ENCODE peak calls at places on chromosomes 5 and 9, in four cellular contexts. One of them, this sample, is unnamed.

GRCh38 chr9:90189306-90189705 is 453.3 kb downstream of the DIRAS2 start:
- DNase-seq in H1: no peak
- DNase-seq in K562: no peak
- DNase-seq in GM12878: peak; percentile 24
- DNase-seq in this sample: no peak

GRCh38 chr9:125985142-125985997 is 238.2 kb downstream of the PBX3 start:
- DNase-seq in H1: peak; percentile 8
- DNase-seq in K562: no peak
- DNase-seq in GM12878: no peak
- DNase-seq in this sample: no peak

GRCh38 chr5:24487371-24487770 is 157.4 kb downstream of the CDH10 start:
- DNase-seq in H1: no peak
- DNase-seq in K562: no peak
- DNase-seq in GM12878: no peak
- DNase-seq in this sample: no peak

GRCh38 chr9:128370367-128370751 is 815 bp upstream of the URM1 start:
- DNase-seq in H1: no peak
- DNase-seq in K562: no peak
- DNase-seq in GM12878: no peak
- DNase-seq in this sample: no peak

GRCh38 chr5:172920447-172920849 is 38.8 kb upstream of the RPL26L1 start:
- DNase-seq in H1: no peak
- DNase-seq in K562: peak; percentile 32
- DNase-seq in GM12878: no peak
- DNase-seq in this sample: no peak

GRCh38 chr5:174723315-174723978 is 935 bp upstream of the MSX2 start:
- DNase-seq in H1: no peak
- DNase-seq in K562: no peak
- DNase-seq in GM12878: no peak
- DNase-seq in this sample: no peak

GRCh38 chr5:14171621-14172020 is 28.5 kb downstream of the TRIO start:
- DNase-seq in H1: no peak
- DNase-seq in K562: no peak
- DNase-seq in GM12878: no peak
- DNase-seq in this sample: peak; percentile 43

GRCh38 chr5:89055011-89055704 is 172.2 kb upstream of the MEF2C start:
- DNase-seq in H1: no peak
- DNase-seq in K562: peak; percentile 76
- DNase-seq in GM12878: no peak
- DNase-seq in this sample: no peak

GRCh38 chr5:71011194-71011792 is 13.8 kb downstream of the NAIP start:
- DNase-seq in H1: no peak
- DNase-seq in K562: no peak
- DNase-seq in GM12878: no peak
- DNase-seq in this sample: peak; percentile 36

GRCh38 chr5:109989994-109990722 is 300.4 kb downstream of the MAN2A1 start:
- DNase-seq in H1: no peak
- DNase-seq in K562: no peak
- DNase-seq in GM12878: no peak
- DNase-seq in this sample: peak; percentile 91

GRCh38 chr5:132877938-132878337 is 4.5 kb downstream of the LEAP2 start:
- DNase-seq in H1: no peak
- DNase-seq in K562: peak; percentile 38
- DNase-seq in GM12878: no peak
- DNase-seq in this sample: no peak

GRCh38 chr5:59744531-59744992 is 149.0 kb downstream of the PDE4D start:
- DNase-seq in H1: no peak
- DNase-seq in K562: no peak
- DNase-seq in GM12878: no peak
- DNase-seq in this sample: no peak

GRCh38 chr5:173968154-173968553 is 20.8 kb upstream of the C5orf47 start:
- DNase-seq in H1: peak; percentile 61
- DNase-seq in K562: no peak
- DNase-seq in GM12878: no peak
- DNase-seq in this sample: no peak

GRCh38 chr9:98127226-98127625 is 8.2 kb upstream of the TRIM14 start:
- DNase-seq in H1: no peak
- DNase-seq in K562: no peak
- DNase-seq in GM12878: no peak
- DNase-seq in this sample: no peak

GRCh38 chr9:70085241-70085640 is 41.6 kb downstream of the MAMDC2 start:
- DNase-seq in H1: no peak
- DNase-seq in K562: no peak
- DNase-seq in GM12878: no peak
- DNase-seq in this sample: no peak

GRCh38 chr9:136614967-136615623 is 47.6 kb upstream of the EGFL7 start:
- DNase-seq in H1: peak; percentile 71
- DNase-seq in K562: peak; percentile 62
- DNase-seq in GM12878: no peak
- DNase-seq in this sample: no peak

GRCh38 chr9:134268308-134268724 is 57.9 kb upstream of the RXRA start:
- DNase-seq in H1: no peak
- DNase-seq in K562: no peak
- DNase-seq in GM12878: peak; percentile 59
- DNase-seq in this sample: peak; percentile 16
- TF ChIP-seq CREB1 in H1: no peak
- TF ChIP-seq CREB1 in K562: no peak
- TF ChIP-seq CREB1 in GM12878: no peak
- TF ChIP-seq CREB1 in this sample: no peak

GRCh38 chr5:17022296-17022695 is 86.2 kb upstream of the MYO10 start:
- DNase-seq in H1: no peak
- DNase-seq in K562: no peak
- DNase-seq in GM12878: no peak
- DNase-seq in this sample: no peak

GRCh38 chr5:17020586-17021362 is 84.7 kb upstream of the MYO10 start:
- DNase-seq in H1: no peak
- DNase-seq in K562: no peak
- DNase-seq in GM12878: no peak
- DNase-seq in this sample: no peak

GRCh38 chr5:17019324-17019723 is 83.2 kb upstream of the MYO10 start:
- DNase-seq in H1: no peak
- DNase-seq in K562: no peak
- DNase-seq in GM12878: no peak
- DNase-seq in this sample: no peak

GRCh38 chr5:17021363-17021932 is 85.4 kb upstream of the MYO10 start:
- DNase-seq in H1: no peak
- DNase-seq in K562: no peak
- DNase-seq in GM12878: no peak
- DNase-seq in this sample: no peak

GRCh38 chr5:17018871-17019270 is 82.8 kb upstream of the MYO10 start:
- DNase-seq in H1: no peak
- DNase-seq in K562: no peak
- DNase-seq in GM12878: no peak
- DNase-seq in this sample: no peak
- TF ChIP-seq CEBPB in H1: no peak
- TF ChIP-seq CEBPB in K562: no peak
- TF ChIP-seq CEBPB in GM12878: no peak
- TF ChIP-seq CEBPB in this sample: no peak

GRCh38 chr5:151155149-151155776 is 2.3 kb downstream of the ANXA6 start:
- DNase-seq in H1: no peak
- DNase-seq in K562: no peak
- DNase-seq in GM12878: peak; percentile 35
- DNase-seq in this sample: no peak
- TF ChIP-seq CREB1 in H1: no peak
- TF ChIP-seq CREB1 in K562: no peak
- TF ChIP-seq CREB1 in GM12878: no peak
- TF ChIP-seq CREB1 in this sample: no peak

DNA sequence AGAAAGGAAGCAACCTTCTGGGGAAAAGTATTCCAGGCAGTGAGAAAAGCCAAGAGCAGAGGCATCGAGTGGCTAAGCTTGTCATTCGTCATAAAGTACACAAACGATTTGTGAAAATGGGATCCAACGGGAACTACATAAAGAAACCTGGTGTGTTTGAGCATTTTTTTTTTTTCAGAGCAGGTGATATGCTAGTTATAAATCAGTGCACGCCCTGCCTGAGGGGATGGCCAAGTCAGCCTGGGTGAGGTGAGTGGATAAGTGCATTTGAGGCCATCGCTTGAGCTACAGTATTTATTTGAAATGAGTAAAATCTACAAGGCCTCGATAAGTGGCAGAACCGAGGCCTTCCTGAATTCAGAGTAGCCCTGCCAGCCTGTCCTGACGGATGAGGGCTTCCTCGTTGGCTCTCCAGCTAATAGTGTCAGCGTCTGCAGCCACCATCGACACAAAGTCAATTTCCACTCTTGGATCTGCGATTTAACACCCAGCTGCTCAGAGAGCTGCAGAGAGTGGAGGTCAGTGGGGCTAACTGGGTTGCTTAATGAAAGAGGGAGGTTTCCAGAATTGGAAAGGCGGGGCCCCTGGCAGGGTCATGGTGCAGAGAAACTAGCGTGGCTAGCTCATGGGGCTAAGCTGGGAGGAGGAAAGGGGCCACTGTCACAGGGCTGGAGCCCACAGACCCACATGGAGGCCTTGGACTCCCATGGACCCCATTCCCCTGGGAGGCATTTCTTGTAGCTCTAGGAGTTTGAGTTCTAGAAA is 27.3 kb downstream of the PPARGC1B start:
- DNase-seq in H1: no peak
- DNase-seq in K562: no peak
- DNase-seq in GM12878: no peak
- DNase-seq in this sample: no peak
- TF ChIP-seq CEBPB in H1: no peak
- TF ChIP-seq CEBPB in K562: no peak
- TF ChIP-seq CEBPB in GM12878: no peak
- TF ChIP-seq CEBPB in this sample: no peak

DNA sequence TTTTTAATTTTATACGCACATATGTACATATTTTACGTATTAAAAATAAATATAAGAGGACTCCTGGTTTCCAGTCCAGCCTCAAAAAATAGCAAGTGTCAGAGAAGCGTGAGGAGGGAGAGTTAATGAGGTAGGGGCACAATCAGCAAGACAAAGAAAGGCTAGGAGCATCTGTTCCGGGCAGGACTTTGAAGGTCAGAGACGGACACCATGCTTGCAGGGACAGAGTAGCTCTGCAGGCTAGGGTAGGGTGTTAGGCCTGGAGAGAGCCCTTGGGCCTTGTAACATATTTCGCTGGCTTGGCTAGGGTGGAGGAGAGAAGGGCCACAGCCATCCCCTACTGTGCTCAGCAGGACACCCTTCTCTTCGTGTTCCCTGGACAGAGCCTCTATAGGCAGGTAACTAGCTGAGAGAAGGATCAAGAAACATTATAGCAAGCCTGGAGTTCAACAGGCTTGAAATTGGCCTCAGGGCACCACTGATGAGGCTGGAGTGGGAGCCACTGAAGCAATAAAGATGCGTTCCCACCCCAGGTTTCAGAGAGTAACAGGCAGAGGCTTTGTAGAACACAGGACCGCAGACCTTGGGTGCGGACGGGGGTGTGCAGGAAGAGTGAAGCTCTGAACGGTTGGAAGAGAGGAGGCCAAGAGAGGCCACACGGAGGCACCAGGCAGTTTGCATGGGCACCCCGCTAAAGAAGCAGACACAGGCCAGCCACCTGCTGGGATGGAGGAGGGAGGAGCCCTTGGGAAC is 9.7 kb upstream of the IPPK start:
- DNase-seq in H1: peak; percentile 48
- DNase-seq in K562: no peak
- DNase-seq in GM12878: no peak
- DNase-seq in this sample: no peak
- TF ChIP-seq CREB1 in H1: no peak
- TF ChIP-seq CREB1 in K562: no peak
- TF ChIP-seq CREB1 in GM12878: no peak
- TF ChIP-seq CREB1 in this sample: no peak

DNA sequence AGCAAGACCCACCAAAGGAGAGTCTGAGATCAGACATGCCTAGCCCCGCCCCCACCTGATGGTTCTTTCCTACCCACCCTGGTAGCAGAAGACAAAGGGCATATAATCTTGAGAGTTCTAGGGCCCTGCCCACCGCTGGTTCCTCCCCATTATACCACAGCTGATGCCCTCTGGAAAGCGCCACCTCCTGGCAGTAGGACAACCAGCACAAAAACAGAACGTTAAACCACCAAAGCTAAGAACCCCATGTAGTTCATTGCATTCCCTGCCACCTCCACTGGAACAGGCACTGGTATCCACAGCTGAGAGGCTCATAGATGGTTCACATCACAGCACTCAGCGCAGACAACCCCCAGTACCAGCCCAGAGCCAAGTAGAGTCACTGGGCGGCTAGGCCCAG is 81.2 kb upstream of the TRPC7 start:
- DNase-seq in H1: no peak
- DNase-seq in K562: no peak
- DNase-seq in GM12878: no peak
- DNase-seq in this sample: peak; percentile 6
- TF ChIP-seq CEBPB in H1: no peak
- TF ChIP-seq CEBPB in K562: no peak
- TF ChIP-seq CEBPB in GM12878: no peak
- TF ChIP-seq CEBPB in this sample: no peak

GRCh38 chr5:143431789-143432188 is 28.3 kb upstream of the NR3C1 start:
- DNase-seq in H1: no peak
- DNase-seq in K562: no peak
- DNase-seq in GM12878: no peak
- DNase-seq in this sample: no peak

GRCh38 chr5:143426437-143426991 is 23.0 kb upstream of the NR3C1 start:
- DNase-seq in H1: no peak
- DNase-seq in K562: no peak
- DNase-seq in GM12878: no peak
- DNase-seq in this sample: no peak

GRCh38 chr5:143427122-143427735 is 23.7 kb upstream of the NR3C1 start:
- DNase-seq in H1: no peak
- DNase-seq in K562: no peak
- DNase-seq in GM12878: no peak
- DNase-seq in this sample: no peak

GRCh38 chr5:143428155-143428554 is 24.7 kb upstream of the NR3C1 start:
- DNase-seq in H1: no peak
- DNase-seq in K562: no peak
- DNase-seq in GM12878: no peak
- DNase-seq in this sample: no peak

GRCh38 chr5:143428738-143429420 is 25.4 kb upstream of the NR3C1 start:
- DNase-seq in H1: no peak
- DNase-seq in K562: no peak
- DNase-seq in GM12878: no peak
- DNase-seq in this sample: no peak
- TF ChIP-seq CREB1 in H1: no peak
- TF ChIP-seq CREB1 in K562: no peak
- TF ChIP-seq CREB1 in GM12878: no peak
- TF ChIP-seq CREB1 in this sample: no peak

GRCh38 chr5:116842514-116842924 is 267.9 kb upstream of the SEMA6A start:
- DNase-seq in H1: no peak
- DNase-seq in K562: no peak
- DNase-seq in GM12878: no peak
- DNase-seq in this sample: no peak
- TF ChIP-seq CEBPB in H1: no peak
- TF ChIP-seq CEBPB in K562: no peak
- TF ChIP-seq CEBPB in GM12878: no peak
- TF ChIP-seq CEBPB in this sample: no peak